ENCODE peak calls at places on chromosomes 6 and 20, in five cellular contexts. B is GM12878, T is K562, U is HepG2, K is H1. A is an unnamed sample.

GRCh38 chr20:29313481-29313880 is 1944.0 kb upstream of the DEFB115 start:
- DNase-seq in U (no peak), B (no peak), T (no peak), K (no peak), A (no peak)

GRCh38 chr20:57617079-57617795 is 3.0 kb downstream of the ZBP1 start:
- DNase-seq in B (no peak), U (no peak), K (peak; percentile 31), T (no peak), A (no peak)

GRCh38 chr6:27375613-27376079 is 12.9 kb upstream of the ZNF391 start:
- DNase-seq in U (no peak), B (no peak), T (peak; percentile 81), K (no peak), A (no peak)

GRCh38 chr6:129497591-129498555 is 212.1 kb downstream of the ARHGAP18 start:
- DNase-seq in B (no peak), U (no peak), K (no peak), T (peak; percentile 19), A (no peak)

GRCh38 chr6:106885659-106886058 is 88.9 kb downstream of the CD24 start:
- DNase-seq in K (no peak), T (no peak), U (no peak), B (no peak), A (no peak)

GRCh38 chr6:164477126-164477525 is 832.3 kb downstream of the C6orf118 start:
- DNase-seq in U (no peak), T (no peak), K (no peak), B (no peak), A (no peak)

GRCh38 chr6:22042713-22043112 is 254.1 kb downstream of the PRL start:
- DNase-seq in B (no peak), T (no peak), U (no peak), K (no peak), A (no peak)

GRCh38 chr6:34657307-34657978 is 39.1 kb downstream of the ILRUN start:
- DNase-seq in T (peak; percentile 78), U (peak; percentile 98), K (no peak), B (no peak), A (no peak)

GRCh38 chr6:18016133-18016532 is 28.7 kb upstream of the KIF13A start:
- DNase-seq in T (no peak), K (no peak), B (no peak), U (no peak), A (no peak)

GRCh38 chr6:108746841-108747575 is 101.2 kb upstream of the ARMC2 start:
- DNase-seq in K (no peak), B (no peak), T (no peak), U (no peak), A (no peak)
- TF ChIP-seq ZNF274 in K (no peak), B (no peak), T (no peak), U (no peak), A (no peak)

DNA sequence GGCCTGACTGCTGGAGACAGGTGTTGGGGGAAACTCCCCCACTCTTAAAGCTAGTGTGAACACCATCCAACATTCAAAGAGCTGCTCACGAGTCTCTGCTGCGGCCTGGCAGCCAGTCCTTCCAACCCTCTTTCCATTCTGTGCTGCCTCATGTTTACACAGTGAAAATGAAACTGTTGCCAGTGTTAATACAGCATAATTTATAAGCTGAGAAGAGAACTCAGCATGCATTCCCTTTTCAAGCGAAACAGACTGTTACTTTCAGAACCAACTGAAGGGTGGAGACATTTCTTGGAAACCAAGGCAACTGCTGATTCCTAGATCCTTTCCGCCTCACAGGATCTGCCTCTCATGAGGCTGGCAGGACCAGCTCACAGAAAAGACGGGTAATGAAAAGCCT is 533.8 kb upstream of the ID4 start:
- DNase-seq in K (no peak), B (no peak), T (no peak), U (no peak), A (no peak)
- TF ChIP-seq SRF in K (no peak), B (no peak), T (no peak), U (no peak), A (no peak)

GRCh38 chr6:20333870-20334269 is 67.8 kb upstream of the E2F3 start:
- DNase-seq in K (no peak), T (no peak), U (no peak), B (no peak), A (no peak)
- TF ChIP-seq ZNF274 in K (no peak), T (no peak), U (no peak), B (no peak), A (no peak)

DNA sequence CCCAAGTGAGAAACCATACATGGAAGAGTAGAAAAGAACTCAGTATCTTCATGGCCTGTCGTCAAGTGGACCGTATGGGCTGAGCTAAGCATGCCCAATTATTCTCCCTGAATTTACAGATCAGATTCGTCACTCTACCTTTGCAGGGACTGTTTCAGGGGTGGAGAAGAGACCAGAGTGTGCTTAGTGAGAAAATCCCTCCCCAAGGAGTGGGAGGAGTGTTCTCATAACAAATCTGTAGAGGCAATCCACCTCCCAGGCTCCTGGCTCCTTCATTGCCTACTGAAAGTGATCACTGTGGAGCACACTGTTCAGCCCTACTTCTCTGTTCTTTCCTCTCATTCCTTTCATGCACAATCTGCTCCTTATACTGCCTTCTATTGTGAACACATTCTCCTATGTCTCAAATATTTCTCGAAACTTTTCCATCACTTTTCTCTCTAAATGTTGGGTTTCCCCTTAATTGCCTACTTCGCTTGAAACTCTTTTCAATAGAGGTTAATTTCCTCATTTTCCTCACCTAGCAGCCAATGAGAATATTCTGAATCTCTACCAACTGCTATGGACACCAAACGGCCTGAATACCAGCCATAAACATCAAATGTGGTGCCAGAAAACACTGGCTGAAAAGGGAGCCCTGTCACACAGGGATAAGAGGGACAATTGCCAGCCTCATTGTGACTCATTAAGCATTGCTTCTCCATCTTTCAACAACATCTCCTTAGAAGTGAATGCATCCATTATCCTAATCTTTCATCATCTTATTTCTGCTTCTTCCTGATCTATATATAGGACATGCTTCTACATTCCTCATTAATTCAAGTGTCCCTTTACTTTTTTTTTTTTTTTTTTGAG is 398.3 kb downstream of the UTRN start:
- DNase-seq in K (no peak), T (no peak), U (no peak), B (no peak), A (no peak)
- TF ChIP-seq SRF in K (no peak), T (no peak), U (no peak), B (no peak), A (no peak)

DNA sequence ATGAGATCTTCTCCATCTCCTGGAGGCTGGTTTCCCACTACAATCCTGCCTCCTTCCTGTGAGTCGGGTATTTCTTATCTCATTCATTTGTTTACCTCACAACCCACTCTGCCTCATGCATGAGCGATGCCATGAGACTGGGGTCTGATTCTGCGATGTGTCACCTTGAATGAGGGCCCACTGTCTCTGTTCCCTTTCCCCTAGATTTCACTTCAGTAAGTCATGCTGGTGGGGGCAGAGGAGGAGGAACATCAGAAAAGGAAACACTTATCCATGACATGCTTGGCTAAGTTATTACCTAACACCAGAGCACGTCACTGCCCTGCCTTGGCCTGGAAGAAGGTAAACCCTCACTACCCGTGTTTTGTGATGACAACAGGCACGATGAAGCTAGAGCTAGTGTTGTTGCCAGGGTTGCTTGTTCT is 337.4 kb upstream of the PRDM1 start:
- DNase-seq in U (no peak), K (no peak), T (peak; percentile 11), B (no peak), A (no peak)
- TF ChIP-seq ZNF274 in U (no peak), K (no peak), T (no peak), B (no peak), A (no peak)

GRCh38 chr6:53035549-53036213 is 29.5 kb upstream of the FBXO9 start:
- DNase-seq in U (no peak), K (no peak), T (no peak), B (no peak), A (no peak)

GRCh38 chr6:53029761-53030160 is 34.7 kb upstream of the GSTA4 start:
- DNase-seq in B (no peak), K (no peak), U (no peak), T (no peak), A (no peak)

GRCh38 chr6:53031281-53031680 is 33.9 kb upstream of the FBXO9 start:
- DNase-seq in B (no peak), T (no peak), K (no peak), U (no peak), A (no peak)

GRCh38 chr6:53033764-53034163 is 31.4 kb upstream of the FBXO9 start:
- DNase-seq in U (no peak), K (no peak), T (no peak), B (no peak), A (no peak)

GRCh38 chr6:53032853-53033252 is 32.4 kb upstream of the FBXO9 start:
- DNase-seq in B (no peak), T (no peak), K (no peak), U (no peak), A (no peak)
- TF ChIP-seq SRF in B (no peak), T (no peak), K (no peak), U (no peak), A (no peak)